ENCODE peak calls at places on chromosomes 6 and 20, in seven cellular contexts. X is amygdala, R is fibroblast of villous mesenchyme, Z is H9, T is right lobe of liver, K is H4, P is neural crest cell. U is an unnamed sample.
A peak's percentile ranks its signal among the peaks of the same experiment; 100 is the strongest.

GRCh38 chr6:166960609-166960978 is 4.2 kb upstream of the RNASET2 start:
- DNase-seq in K (no peak), X (no peak), Z (no peak), T (no peak), P (no peak), R (no peak), U (no peak)

GRCh38 chr6:62891065-62891647 is 320.1 kb upstream of the FKBP1C start:
- DNase-seq in P (no peak), T (no peak), X (no peak), Z (no peak), R (no peak), K (no peak), U (peak; percentile 11)

GRCh38 chr6:152129606-152130249 is 322.2 kb downstream of the ESR1 start:
- DNase-seq in Z (peak; percentile 43), X (no peak), P (no peak), T (no peak), R (peak; percentile 92), K (no peak), U (peak; percentile 9)

GRCh38 chr20:64109390-64109747 is 2.0 kb upstream of the NPBWR2 start:
- DNase-seq in R (no peak), Z (no peak), X (no peak), P (no peak), T (no peak), K (no peak), U (no peak)

GRCh38 chr20:8930691-8931090 is 138.2 kb upstream of the PLCB4 start:
- DNase-seq in R (no peak), K (no peak), X (no peak), Z (no peak), T (no peak), P (no peak), U (no peak)

GRCh38 chr6:135801755-135802154 is 49.7 kb upstream of the PDE7B start:
- DNase-seq in X (no peak), R (no peak), Z (no peak), P (no peak), K (no peak), T (no peak), U (no peak)

GRCh38 chr6:38271081-38271480 is 368.6 kb downstream of the BTBD9 start:
- DNase-seq in P (no peak), T (no peak), R (peak; percentile 17), X (no peak), K (peak; percentile 31), Z (no peak), U (no peak)

GRCh38 chr20:6705106-6705766 is 62.2 kb upstream of the BMP2 start:
- DNase-seq in R (peak; percentile 24), X (no peak), T (no peak), P (no peak), Z (no peak), K (no peak), U (peak; percentile 78)

GRCh38 chr20:53847118-53847842 is 223.1 kb downstream of the BCAS1 start:
- DNase-seq in Z (no peak), R (no peak), K (no peak), X (no peak), P (no peak), T (no peak), U (no peak)

GRCh38 chr20:41344477-41344876 is 3.9 kb downstream of the LPIN3 start:
- DNase-seq in Z (no peak), T (no peak), K (no peak), X (no peak), P (no peak), R (no peak), U (no peak)

GRCh38 chr20:21074605-21075336 is 31.4 kb downstream of the LINC00237 start:
- DNase-seq in T (no peak), X (no peak), P (no peak), K (peak; percentile 87), Z (no peak), R (no peak), U (no peak)

GRCh38 chr6:30883743-30884520 is at the start of gene DDR1:
- DNase-seq in K (peak; percentile 56), Z (peak; percentile 55), X (peak; percentile 77), P (peak; percentile 29), R (peak; percentile 65), T (peak; percentile 72), U (peak; percentile 68)

GRCh38 chr6:42984924-42985475 is 630 bp downstream of the PPP2R5D start:
- DNase-seq in K (no peak), Z (no peak), X (no peak), R (peak; percentile 34), T (peak; percentile 33), P (peak; percentile 12), U (peak; percentile 51)

GRCh38 chr6:10416863-10417641 is 2.2 kb upstream of the TFAP2A start:
- DNase-seq in P (no peak), T (no peak), R (no peak), X (no peak), Z (peak; percentile 89), K (no peak), U (peak; percentile 83)

GRCh38 chr6:30647802-30648460 is 998 bp downstream of the C6orf136 start:
- DNase-seq in K (no peak), Z (no peak), T (no peak), P (no peak), R (no peak), X (no peak), U (no peak)

GRCh38 chr6:21915707-21916399 is 322.3 kb downstream of the SOX4 start:
- DNase-seq in X (no peak), P (no peak), R (no peak), K (peak; percentile 24), Z (no peak), T (no peak), U (peak; percentile 82)

GRCh38 chr6:165562421-165563090 is 100.5 kb downstream of the PDE10A start:
- DNase-seq in R (no peak), X (no peak), K (no peak), P (no peak), T (no peak), Z (no peak), U (peak; percentile 37)

GRCh38 chr6:7004581-7005297 is 103.0 kb upstream of the RREB1 start:
- DNase-seq in X (no peak), T (no peak), K (no peak), R (peak; percentile 64), P (no peak), Z (no peak), U (no peak)

GRCh38 chr6:166305562-166306117 is 2.6 kb downstream of the PRR18 start:
- DNase-seq in R (no peak), Z (no peak), K (no peak), T (no peak), X (no peak), P (no peak), U (no peak)

GRCh38 chr20:15310361-15310760 is 972.9 kb upstream of the FLRT3 start:
- DNase-seq in X (no peak), T (no peak), K (peak; percentile 6), P (no peak), R (no peak), Z (no peak), U (no peak)

GRCh38 chr6:160455484-160456213 is 107.5 kb downstream of the SLC22A3 start:
- DNase-seq in X (peak; percentile 26), P (peak; percentile 81), Z (peak; percentile 76), T (peak; percentile 34), R (peak; percentile 67), K (peak; percentile 34), U (peak; percentile 74)

GRCh38 chr20:33693274-33693673 is 7.1 kb upstream of the E2F1 start:
- DNase-seq in T (no peak), P (no peak), X (no peak), K (no peak), R (no peak), Z (no peak), U (no peak)

GRCh38 chr20:48623176-48623905 is 204.5 kb downstream of the PREX1 start:
- DNase-seq in K (no peak), R (no peak), T (peak; percentile 8), X (no peak), P (no peak), Z (no peak), U (peak; percentile 47)